ENCODE peak calls at places on chromosomes 6 and 20, in six cellular contexts. M is neuronal stem cell, J is thoracic aorta, L is heart right ventricle, C is psoas muscle, U is hepatocyte. R is an unnamed sample. For H3K4me1, the result is how much of the 10 kb centered on the place peaks cover.

GRCh38 chr20:62797671-62798532 is 1.6 kb downstream of the MRGBP start:
- DNase-seq in M (no peak), J (no peak), L (no peak), C (no peak), U (peak), R (no peak)

GRCh38 chr6:132198896-132199295 is 202.4 kb downstream of the MOXD1 start:
- DNase-seq in M (no peak), J (no peak), L (no peak), C (no peak), U (no peak), R (no peak)

GRCh38 chr6:40977085-40977484 is 61.9 kb downstream of the UNC5CL start:
- DNase-seq in M (no peak), J (no peak), L (no peak), C (no peak), U (no peak), R (no peak)

GRCh38 chr6:37702314-37702713 is 4.6 kb upstream of the MDGA1 start:
- DNase-seq in M (no peak), J (no peak), L (no peak), C (no peak), U (no peak), R (no peak)

GRCh38 chr6:24583463-24584389 is 62.3 kb downstream of the KIAA0319 start:
- DNase-seq in M (peak), J (no peak), L (peak), C (peak), U (peak), R (peak)

GRCh38 chr6:144895890-144896289 is 610.8 kb downstream of the UTRN start:
- DNase-seq in M (no peak), J (no peak), L (no peak), C (no peak), U (no peak), R (peak)

GRCh38 chr6:121573466-121573865 is 138.0 kb downstream of the GJA1 start:
- DNase-seq in M (no peak), J (no peak), L (no peak), C (no peak), U (no peak), R (no peak)

GRCh38 chr20:31547017-31547675 is 32.9 kb downstream of the HM13 start:
- DNase-seq in M (peak), J (no peak), L (peak), C (peak), U (peak), R (peak)

GRCh38 chr6:121652726-121653623 is 217.5 kb downstream of the GJA1 start:
- DNase-seq in M (no peak), J (no peak), L (no peak), C (no peak), U (peak), R (peak)

GRCh38 chr6:75611011-75611701 is 9.5 kb downstream of the SENP6 start:
- DNase-seq in M (no peak), J (no peak), L (no peak), C (no peak), U (no peak), R (no peak)

GRCh38 chr6:75608304-75608703 is 6.6 kb downstream of the SENP6 start:
- DNase-seq in M (no peak), J (no peak), L (no peak), C (no peak), U (no peak), R (no peak)

GRCh38 chr6:75609639-75610590 is 8.2 kb downstream of the SENP6 start:
- DNase-seq in M (no peak), J (no peak), L (no peak), C (no peak), U (no peak), R (no peak)

GRCh38 chr6:75611702-75612375 is 10.2 kb downstream of the SENP6 start:
- DNase-seq in M (no peak), J (no peak), L (no peak), C (no peak), U (no peak), R (no peak)

DNA sequence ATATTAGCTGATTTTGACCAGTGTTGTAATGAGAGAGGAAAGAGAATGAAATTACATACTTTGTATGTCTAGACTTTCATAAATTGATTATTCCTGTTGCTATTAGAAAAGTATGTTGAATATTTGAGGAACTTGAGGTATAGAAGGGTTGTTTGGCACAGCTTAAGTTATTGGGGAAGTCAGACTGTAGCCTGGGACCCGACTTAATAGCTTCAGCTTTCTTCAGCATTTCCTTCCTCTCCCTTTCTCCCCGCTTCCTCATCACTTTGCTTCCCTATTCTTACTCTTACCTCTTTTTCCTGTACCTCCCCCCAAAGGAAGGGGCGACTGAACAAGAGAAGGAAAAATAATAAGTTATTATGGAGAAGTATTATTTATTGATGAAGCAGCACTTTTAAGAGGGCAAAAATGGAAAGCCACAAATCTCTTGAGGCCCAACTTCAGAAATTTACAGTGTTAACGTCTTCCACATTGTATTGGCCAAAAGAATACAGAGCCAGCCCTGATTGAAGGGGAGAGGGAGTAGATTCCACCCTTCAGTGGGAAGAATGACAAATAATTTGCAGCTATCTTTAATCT is 7.4 kb downstream of the SENP6 start:
- DNase-seq in M (no peak), J (no peak), L (no peak), C (no peak), U (no peak), R (no peak)
- H3K4me1 ChIP-seq in M (under half), J (half or more), L (half or more), C (half or more), U (under half), R (under half)

DNA sequence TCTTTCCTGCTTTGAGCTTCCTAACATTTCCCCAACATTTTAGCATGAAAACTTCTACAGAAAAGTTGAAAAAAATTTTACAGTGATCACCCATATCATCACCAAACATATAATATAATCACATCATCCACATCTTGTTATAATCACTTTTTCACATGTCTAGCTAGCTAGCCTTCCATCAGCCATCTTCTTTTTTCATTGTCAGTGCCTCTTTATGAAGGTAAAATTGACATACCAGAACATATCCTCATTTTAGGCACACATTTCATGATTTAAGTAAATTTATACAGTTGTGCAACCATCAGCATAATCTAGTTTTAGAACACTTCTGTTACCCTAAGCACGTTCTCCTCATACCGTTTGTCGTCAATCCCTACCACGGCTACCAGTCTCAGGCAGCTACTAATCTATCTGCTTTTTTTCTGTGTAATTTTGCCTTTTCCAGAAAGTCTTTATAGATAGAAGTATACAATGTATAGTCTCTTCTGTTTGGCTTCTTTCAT is 73.7 kb downstream of the VEGFA start:
- DNase-seq in M (no peak), J (no peak), L (no peak), C (no peak), U (no peak), R (no peak)
- H3K4me1 ChIP-seq in M (under half), J (under half), L (under half), C (under half), U (under half), R (under half)

DNA sequence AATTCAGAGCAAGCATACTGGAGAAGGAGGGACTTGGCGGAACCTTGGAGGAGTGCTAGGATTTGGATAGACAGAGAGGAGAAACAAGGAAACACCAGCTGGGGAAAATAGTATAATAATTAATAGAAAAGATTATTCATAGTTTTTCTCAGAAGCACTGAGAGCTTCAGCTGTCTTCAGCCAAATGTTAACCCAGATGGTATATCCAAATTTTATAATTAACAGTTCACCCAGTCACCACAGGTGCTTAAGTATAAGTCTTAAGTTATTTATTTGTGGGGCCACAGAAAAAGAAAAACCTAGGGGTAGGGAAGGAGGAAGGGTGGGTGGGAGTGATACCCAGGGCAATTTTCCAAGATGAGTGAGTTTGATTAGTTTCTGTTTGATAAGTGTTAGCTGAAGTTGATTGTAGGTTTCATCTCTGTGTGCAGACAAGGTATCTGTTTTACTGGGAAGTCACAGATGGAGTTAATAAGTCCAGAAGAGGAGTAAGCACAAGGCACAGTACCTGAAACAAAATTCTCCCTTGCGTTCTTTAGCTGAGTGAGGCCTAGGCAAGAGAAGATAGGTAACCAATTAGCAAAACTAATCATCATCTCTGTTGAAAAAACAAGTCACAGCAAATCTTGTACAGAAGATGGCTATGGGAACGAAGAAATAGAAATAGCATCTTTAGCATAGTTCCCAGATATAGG is 175.5 kb downstream of the TFAP2B start:
- DNase-seq in M (no peak), J (no peak), L (no peak), C (no peak), U (no peak), R (no peak)
- H3K4me1 ChIP-seq in M (under half), J (under half), L (under half), C (under half), U (under half), R (under half)

DNA sequence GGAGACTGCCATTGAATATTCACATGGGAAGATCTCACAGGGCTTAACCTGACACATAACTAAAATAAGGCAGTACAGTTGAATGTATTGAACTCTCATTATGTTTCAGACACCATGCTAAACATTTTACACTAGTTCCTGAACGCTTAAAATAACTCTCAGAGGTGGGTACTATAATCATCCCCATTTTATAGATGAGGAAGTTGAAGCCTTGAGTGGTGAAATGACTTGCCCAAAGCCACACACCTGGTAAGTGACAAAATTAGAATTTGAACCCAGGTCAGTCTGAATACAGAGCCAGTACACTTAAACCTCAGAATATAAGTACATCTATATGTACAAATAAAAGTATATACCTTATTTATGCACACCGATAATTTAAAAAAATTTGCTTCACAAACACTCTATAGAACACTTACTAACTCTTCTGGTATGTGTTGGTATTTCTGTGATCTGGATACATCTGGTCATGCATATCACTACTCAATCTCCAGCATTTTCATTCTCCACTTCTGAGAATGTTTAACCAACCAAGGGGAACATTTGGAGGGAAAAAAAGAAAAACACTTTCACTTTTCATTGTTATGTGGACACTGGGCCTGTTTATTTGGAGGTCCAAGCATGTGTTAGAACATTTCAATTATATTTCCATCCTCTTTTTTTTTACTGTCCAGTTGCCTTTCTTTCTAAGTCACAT is 4.6 kb upstream of the BICRAL start:
- DNase-seq in M (no peak), J (no peak), L (no peak), C (no peak), U (no peak), R (no peak)
- H3K4me1 ChIP-seq in M (under half), J (under half), L (under half), C (under half), U (under half), R (under half)

GRCh38 chr20:56467969-56468316 is 484 bp upstream of the RTF2 start:
- DNase-seq in M (no peak), J (no peak), L (no peak), C (no peak), U (no peak), R (no peak)
- H3K4me1 ChIP-seq in M (under half), J (under half), L (under half), C (under half), U (under half), R (under half)

GRCh38 chr6:42443312-42444075 is 8.2 kb downstream of the TRERF1 start:
- DNase-seq in M (no peak), J (no peak), L (no peak), C (no peak), U (no peak), R (no peak)

GRCh38 chr6:42446370-42446769 is 5.4 kb downstream of the TRERF1 start:
- DNase-seq in M (no peak), J (no peak), L (no peak), C (no peak), U (no peak), R (no peak)

GRCh38 chr6:42440027-42440426 is 11.7 kb downstream of the TRERF1 start:
- DNase-seq in M (no peak), J (no peak), L (no peak), C (no peak), U (no peak), R (no peak)

GRCh38 chr6:42441059-42441471 is 10.7 kb downstream of the TRERF1 start:
- DNase-seq in M (no peak), J (no peak), L (no peak), C (no peak), U (peak), R (no peak)

DNA sequence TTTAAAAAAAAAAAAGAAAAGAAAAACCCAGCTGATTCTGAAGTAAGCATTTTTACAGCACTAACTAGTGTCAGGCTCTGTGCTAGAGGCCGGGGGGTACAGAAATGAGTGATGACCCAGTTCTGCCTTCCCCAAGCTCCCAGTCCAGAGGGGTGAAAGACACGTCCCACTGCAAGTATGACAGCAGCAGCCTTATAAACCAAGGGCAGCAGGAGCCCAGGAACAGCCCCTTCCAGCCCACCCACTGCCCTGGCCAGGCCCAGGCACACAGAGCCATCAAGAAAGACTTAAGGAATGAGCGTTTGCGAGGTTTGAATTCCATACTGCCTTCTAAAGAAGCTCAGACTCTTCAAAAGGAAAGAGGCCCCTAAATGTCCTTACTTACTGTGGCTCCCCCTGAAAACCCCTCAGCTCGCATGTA is 10.1 kb downstream of the TRERF1 start:
- DNase-seq in M (peak), J (no peak), L (no peak), C (no peak), U (peak), R (no peak)
- H3K4me1 ChIP-seq in M (under half), J (under half), L (under half), C (under half), U (under half), R (under half)

GRCh38 chr6:42138190-42138589 is 4.2 kb downstream of the C6orf132 start:
- DNase-seq in M (no peak), J (no peak), L (no peak), C (no peak), U (no peak), R (no peak)
- H3K4me1 ChIP-seq in M (under half), J (under half), L (under half), C (under half), U (half or more), R (under half)

GRCh38 chr6:118298476-118298875 is 249.6 kb upstream of the PLN start:
- DNase-seq in M (no peak), J (no peak), L (no peak), C (no peak), U (no peak), R (no peak)
- H3K4me1 ChIP-seq in M (under half), J (half or more), L (under half), C (under half), U (under half), R (under half)

GRCh38 chr6:106745824-106746610 is 116.6 kb downstream of the QRSL1 start:
- DNase-seq in M (no peak), J (no peak), L (no peak), C (no peak), U (no peak), R (no peak)
- H3K4me1 ChIP-seq in M (under half), J (under half), L (under half), C (under half), U (under half), R (under half)